ENCODE peak calls at places on chromosomes 12 and 14, in nine cellular contexts. A is fibroblast of villous mesenchyme, G is body of pancreas, U is GM12865, B is choroid plexus epithelial cell, T is fibroblast of lung, X is neural progenitor cell, K is transverse colon, Y is astrocyte of the spinal cord. O is an unnamed sample.

GRCh38 chr14:101813171-101813759 is 51.8 kb downstream of the PPP2R5C start:
- DNase-seq in A (no peak), G (no peak), U (no peak), B (no peak), T (no peak), X (no peak), K (peak), Y (no peak), O (no peak)

GRCh38 chr12:80040075-80040738 is 59.1 kb upstream of the OTOGL start:
- DNase-seq in A (no peak), G (no peak), U (peak), B (peak), T (peak), X (no peak), K (no peak), Y (peak), O (peak)

GRCh38 chr14:24274101-24274543 is 2.7 kb upstream of the RABGGTA start:
- DNase-seq in A (no peak), G (peak), U (peak), B (no peak), T (peak), X (no peak), K (no peak), Y (no peak), O (no peak)

GRCh38 chr14:36438883-36439282 is 81.1 kb downstream of the NKX2-1 start:
- DNase-seq in A (no peak), G (no peak), U (no peak), B (no peak), T (no peak), X (no peak), K (no peak), Y (no peak), O (no peak)

GRCh38 chr12:90280564-90281058 is 572.0 kb upstream of the ATP2B1 start:
- DNase-seq in A (no peak), G (no peak), U (peak), B (peak), T (peak), X (no peak), K (no peak), Y (peak), O (no peak)

GRCh38 chr12:701896-702539 is 38.8 kb upstream of the NINJ2 start:
- DNase-seq in A (no peak), G (no peak), U (no peak), B (no peak), T (no peak), X (no peak), K (no peak), Y (no peak), O (no peak)

GRCh38 chr12:83434600-83434999 is 747.9 kb downstream of the TMTC2 start:
- DNase-seq in A (no peak), G (no peak), U (no peak), B (peak), T (no peak), X (no peak), K (no peak), Y (peak), O (no peak)

GRCh38 chr12:122412851-122413433 is 9.5 kb downstream of the CLIP1 start:
- DNase-seq in A (peak), G (no peak), U (peak), B (peak), T (no peak), X (no peak), K (no peak), Y (no peak), O (no peak)

GRCh38 chr12:15772405-15773018 is 16.7 kb downstream of the EPS8 start:
- DNase-seq in A (peak), G (no peak), U (peak), B (peak), T (peak), X (peak), K (no peak), Y (no peak), O (no peak)

GRCh38 chr14:29709490-29709889 is 218.2 kb downstream of the PRKD1 start:
- DNase-seq in A (peak), G (no peak), U (no peak), B (peak), T (no peak), X (no peak), K (no peak), Y (no peak), O (peak)

GRCh38 chr12:91274886-91275285 is 92.3 kb upstream of the DCN start:
- DNase-seq in A (peak), G (no peak), U (no peak), B (peak), T (peak), X (peak), K (no peak), Y (peak), O (peak)

GRCh38 chr14:59428581-59429012 is 36.6 kb downstream of the GPR135 start:
- DNase-seq in A (peak), G (no peak), U (no peak), B (peak), T (peak), X (no peak), K (no peak), Y (peak), O (no peak)

GRCh38 chr12:6929806-6930452 is 2.2 kb downstream of the ATN1 start:
- DNase-seq in A (no peak), G (no peak), U (no peak), B (no peak), T (no peak), X (no peak), K (no peak), Y (no peak), O (no peak)
- H3K4me3 ChIP-seq in A (peak), G (no peak), U (no peak), B (peak), T (peak), X (peak), K (peak), Y (peak), O (peak)

DNA sequence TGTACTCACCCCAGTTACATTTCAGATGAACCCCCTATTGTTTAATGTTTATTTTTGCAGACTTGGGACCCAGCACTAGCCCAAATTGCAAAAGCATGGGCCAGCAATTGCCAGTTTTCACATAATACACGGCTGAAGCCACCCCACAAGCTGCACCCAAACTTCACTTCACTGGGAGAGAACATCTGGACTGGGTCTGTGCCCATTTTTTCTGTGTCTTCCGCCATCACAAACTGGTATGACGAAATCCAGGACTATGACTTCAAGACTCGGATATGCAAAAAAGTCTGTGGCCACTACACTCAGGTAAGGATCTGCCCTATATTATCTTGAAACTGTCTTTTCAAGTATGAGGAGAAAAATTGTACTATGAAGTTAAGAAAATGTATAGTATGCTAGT is 1.2 kb downstream of the GLIPR1 start:
- DNase-seq in A (peak), G (no peak), U (no peak), B (peak), T (peak), X (no peak), K (peak), Y (peak), O (no peak)
- H3K4me3 ChIP-seq in A (peak), G (no peak), U (peak), B (peak), T (peak), X (no peak), K (peak), Y (peak), O (peak)

GRCh38 chr12:132167610-132168310 is 23.5 kb downstream of the NOC4L start:
- DNase-seq in A (no peak), G (no peak), U (no peak), B (no peak), T (no peak), X (no peak), K (no peak), Y (no peak), O (no peak)

GRCh38 chr12:132168311-132169031 is 24.2 kb downstream of the NOC4L start:
- DNase-seq in A (no peak), G (no peak), U (no peak), B (no peak), T (no peak), X (no peak), K (no peak), Y (no peak), O (no peak)

GRCh38 chr12:132166093-132166492 is 21.8 kb downstream of the NOC4L start:
- DNase-seq in A (no peak), G (no peak), U (no peak), B (no peak), T (no peak), X (no peak), K (no peak), Y (no peak), O (no peak)

GRCh38 chr12:132165584-132165983 is 21.3 kb downstream of the NOC4L start:
- DNase-seq in A (no peak), G (no peak), U (no peak), B (no peak), T (no peak), X (no peak), K (no peak), Y (no peak), O (no peak)

GRCh38 chr12:132166801-132167591 is 22.7 kb downstream of the NOC4L start:
- DNase-seq in A (no peak), G (no peak), U (no peak), B (no peak), T (no peak), X (no peak), K (no peak), Y (no peak), O (no peak)
- H3K4me3 ChIP-seq in A (no peak), G (no peak), U (no peak), B (no peak), T (no peak), X (no peak), K (no peak), Y (no peak), O (no peak)

GRCh38 chr12:53004582-53004981 is 1.7 kb upstream of the EIF4B start:
- DNase-seq in A (peak), G (no peak), U (no peak), B (peak), T (peak), X (peak), K (no peak), Y (no peak), O (no peak)

GRCh38 chr12:53005986-53006809 is at the start of gene EIF4B:
- DNase-seq in A (peak), G (peak), U (peak), B (peak), T (peak), X (peak), K (peak), Y (peak), O (peak)

GRCh38 chr12:53006810-53007742 is 820 bp downstream of the EIF4B start:
- DNase-seq in A (peak), G (peak), U (peak), B (peak), T (peak), X (peak), K (peak), Y (peak), O (no peak)

GRCh38 chr12:53005215-53005985 is 856 bp upstream of the EIF4B start:
- DNase-seq in A (peak), G (peak), U (peak), B (no peak), T (no peak), X (peak), K (no peak), Y (no peak), O (no peak)

DNA sequence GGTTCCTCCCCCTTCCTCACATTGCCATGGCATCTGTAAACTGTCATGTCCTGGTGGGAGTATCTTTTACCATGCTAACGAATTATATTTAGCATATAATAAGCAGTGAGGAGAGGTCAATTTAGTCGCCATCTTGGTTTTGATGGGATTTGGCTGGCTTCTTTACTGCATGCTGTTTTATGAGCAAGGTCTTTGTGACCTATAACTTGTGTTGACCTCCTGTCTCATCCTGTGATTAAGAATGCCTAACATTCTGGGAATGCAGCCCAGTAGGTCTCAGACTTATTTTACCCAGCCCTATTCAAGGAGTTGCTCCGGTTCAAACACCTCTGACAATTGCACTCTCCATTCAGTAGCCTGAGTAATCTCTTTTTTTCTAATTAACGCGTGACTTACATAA is 2.1 kb upstream of the EIF4B start:
- DNase-seq in A (no peak), G (no peak), U (no peak), B (peak), T (peak), X (peak), K (no peak), Y (no peak), O (no peak)
- H3K4me3 ChIP-seq in A (peak), G (no peak), U (no peak), B (no peak), T (no peak), X (peak), K (no peak), Y (no peak), O (no peak)

GRCh38 chr12:19234991-19235876 is 105.7 kb downstream of the PLEKHA5 start:
- DNase-seq in A (peak), G (no peak), U (no peak), B (peak), T (peak), X (no peak), K (no peak), Y (peak), O (no peak)

GRCh38 chr12:19234171-19234704 is 104.7 kb downstream of the PLEKHA5 start:
- DNase-seq in A (peak), G (no peak), U (no peak), B (peak), T (peak), X (no peak), K (no peak), Y (no peak), O (no peak)

GRCh38 chr12:19238520-19238919 is 109.0 kb downstream of the PLEKHA5 start:
- DNase-seq in A (no peak), G (no peak), U (no peak), B (no peak), T (no peak), X (no peak), K (no peak), Y (no peak), O (no peak)

GRCh38 chr12:19239046-19239445 is 109.5 kb downstream of the PLEKHA5 start:
- DNase-seq in A (no peak), G (no peak), U (no peak), B (no peak), T (no peak), X (no peak), K (no peak), Y (no peak), O (no peak)

DNA sequence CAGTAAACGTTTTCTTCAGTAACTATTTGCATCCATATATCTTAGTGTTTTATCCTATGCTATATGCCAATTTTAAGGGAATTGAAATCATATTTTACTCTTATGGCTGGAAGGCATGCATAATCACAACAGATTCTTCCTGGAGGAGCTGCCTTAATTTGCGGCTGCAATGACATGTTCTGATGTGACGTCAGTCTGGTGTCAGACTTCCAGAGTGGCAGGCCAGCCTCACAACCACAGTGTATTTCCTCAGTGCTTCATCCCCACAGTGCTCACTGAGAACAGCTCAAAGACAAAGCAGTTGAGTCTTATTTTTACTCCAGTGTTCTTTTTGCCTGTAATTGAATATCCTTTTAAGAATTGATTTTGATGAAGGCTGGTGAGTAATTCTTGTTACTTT is 107.1 kb downstream of the PLEKHA5 start:
- DNase-seq in A (no peak), G (no peak), U (no peak), B (peak), T (peak), X (no peak), K (no peak), Y (peak), O (no peak)
- H3K4me3 ChIP-seq in A (no peak), G (no peak), U (no peak), B (peak), T (no peak), X (no peak), K (no peak), Y (no peak), O (no peak)

DNA sequence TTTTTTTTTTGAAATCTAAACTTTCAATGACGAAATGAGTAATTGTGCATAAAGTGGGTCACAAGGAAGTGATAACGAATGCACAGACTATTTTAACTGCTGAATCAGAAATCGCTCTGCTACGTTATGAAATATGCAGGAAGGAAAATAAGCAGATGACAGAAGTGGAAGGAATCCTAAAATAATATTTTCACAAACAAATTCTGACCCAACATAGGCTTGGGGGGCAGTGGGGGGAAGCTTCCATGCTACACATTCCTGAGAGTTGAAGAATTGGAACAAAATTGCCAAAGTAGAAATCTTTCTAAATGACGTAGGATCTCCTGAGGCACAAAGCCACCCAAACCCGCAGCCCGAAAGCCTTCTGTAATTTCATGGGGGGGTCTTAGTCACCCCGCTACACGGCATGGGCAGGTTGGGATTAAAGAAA is 89.7 kb downstream of the ARF6 start:
- DNase-seq in A (peak), G (no peak), U (no peak), B (peak), T (peak), X (no peak), K (no peak), Y (peak), O (peak)
- H3K4me3 ChIP-seq in A (peak), G (no peak), U (no peak), B (peak), T (peak), X (no peak), K (no peak), Y (no peak), O (peak)

GRCh38 chr14:65098586-65098985 is 3.7 kb downstream of the MAX start:
- DNase-seq in A (peak), G (no peak), U (peak), B (peak), T (peak), X (no peak), K (no peak), Y (peak), O (no peak)

GRCh38 chr14:65100905-65101541 is 1.3 kb downstream of the MAX start:
- DNase-seq in A (peak), G (no peak), U (no peak), B (peak), T (peak), X (no peak), K (no peak), Y (no peak), O (no peak)

GRCh38 chr14:65095633-65096205 is 6.6 kb downstream of the MAX start:
- DNase-seq in A (peak), G (peak), U (no peak), B (peak), T (peak), X (no peak), K (peak), Y (peak), O (peak)

GRCh38 chr14:65092340-65092739 is 10.0 kb downstream of the MAX start:
- DNase-seq in A (no peak), G (no peak), U (no peak), B (no peak), T (no peak), X (no peak), K (no peak), Y (no peak), O (no peak)

DNA sequence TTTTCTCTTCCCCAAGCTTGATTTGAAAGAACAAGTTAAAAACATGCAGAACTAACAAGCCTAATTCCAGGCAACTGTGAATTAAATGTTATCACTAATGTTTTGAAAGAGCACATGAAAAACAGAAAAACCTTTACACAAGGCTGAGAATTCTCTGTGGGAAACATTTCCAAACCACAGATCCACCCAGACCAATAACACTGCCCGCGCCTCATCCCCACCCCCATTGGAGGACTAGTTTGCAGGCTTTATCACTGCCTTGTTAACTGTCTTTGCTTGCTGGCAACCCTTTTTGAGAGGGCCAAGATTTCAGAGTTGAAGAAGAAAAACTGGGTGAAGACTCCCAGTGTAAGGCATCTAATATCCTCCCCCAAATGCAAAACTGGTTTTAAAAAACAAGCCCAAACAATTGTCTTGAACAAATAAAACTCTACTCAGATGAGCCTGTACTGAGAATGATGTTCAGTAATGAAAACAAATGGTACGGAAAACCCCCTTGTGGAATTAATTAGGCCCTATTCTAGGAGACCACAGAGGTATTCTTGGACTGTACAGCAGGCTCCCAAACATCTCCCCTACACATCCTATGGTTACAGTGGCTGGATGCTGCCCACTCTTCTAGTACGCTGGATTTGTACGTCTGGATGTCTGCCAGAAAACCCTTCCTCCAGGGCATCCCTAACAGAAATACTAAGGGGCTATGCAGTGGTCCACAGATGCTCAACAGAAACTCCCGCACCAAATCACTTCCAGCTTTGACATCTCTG is 5.8 kb downstream of the MAX start:
- DNase-seq in A (peak), G (no peak), U (no peak), B (peak), T (peak), X (no peak), K (no peak), Y (no peak), O (no peak)
- H3K4me3 ChIP-seq in A (peak), G (no peak), U (no peak), B (no peak), T (peak), X (no peak), K (no peak), Y (no peak), O (no peak)

GRCh38 chr12:54214553-54215374 is 26.0 kb upstream of the SMUG1 start:
- DNase-seq in A (peak), G (peak), U (peak), B (peak), T (peak), X (peak), K (peak), Y (peak), O (peak)
- H3K4me3 ChIP-seq in A (peak), G (no peak), U (peak), B (peak), T (peak), X (no peak), K (peak), Y (no peak), O (peak)

O was measured in AG09309.